ENCODE peak calls at places on chromosomes 13 and 19, in five cellular contexts. T is HTR-8/SVneo; P is activated naive CD8-positive, alpha-beta T cell treated with anti-CD3 and anti-CD28 coated beads, Interleukin-2, amount 50 U/mL, for 24 hours; B is AG09319; J is cardiac fibroblast. W is an unnamed sample.

GRCh38 chr13:108566413-108567170 is 62.8 kb upstream of the MYO16 start:
- DNase-seq in T (no peak), P (no peak), B (no peak), J (no peak), W (no peak)

GRCh38 chr19:294341-294818 is 3.2 kb upstream of the PLPP2 start:
- DNase-seq in T (no peak), P (no peak), B (no peak), J (no peak), W (no peak)

GRCh38 chr19:43692882-43693281 is 22.9 kb upstream of the PLAUR start:
- DNase-seq in T (no peak), P (no peak), B (no peak), J (no peak), W (no peak)

GRCh38 chr19:33273881-33274662 is 28.3 kb downstream of the CEBPA start:
- DNase-seq in T (peak), P (peak), B (peak), J (peak), W (peak)

GRCh38 chr13:90070837-90071525 is 1276.5 kb upstream of the MIR17HG start:
- DNase-seq in T (no peak), P (no peak), B (no peak), J (no peak), W (no peak)

GRCh38 chr13:98301721-98302120 is 124.7 kb upstream of the RNF113B start:
- DNase-seq in T (no peak), P (no peak), B (peak), J (no peak), W (no peak)

GRCh38 chr19:2527171-2527570 is 51.2 kb downstream of the GADD45B start:
- DNase-seq in T (no peak), P (no peak), B (no peak), J (no peak), W (no peak)

GRCh38 chr13:100818706-100819105 is 144.1 kb upstream of the TMTC4 start:
- DNase-seq in T (no peak), P (no peak), B (no peak), J (peak), W (no peak)

GRCh38 chr13:104011505-104012270 is 945.5 kb upstream of the SLC10A2 start:
- DNase-seq in T (no peak), P (no peak), B (no peak), J (peak), W (no peak)

GRCh38 chr19:10000171-10000826 is 10.0 kb downstream of the COL5A3 start:
- DNase-seq in T (peak), P (peak), B (no peak), J (peak), W (peak)

GRCh38 chr19:8022275-8022674 is 16.8 kb upstream of the ELAVL1 start:
- DNase-seq in T (no peak), P (no peak), B (no peak), J (no peak), W (no peak)

GRCh38 chr13:31951215-31951678 is 80.3 kb upstream of the FRY start:
- DNase-seq in T (no peak), P (peak), B (no peak), J (no peak), W (no peak)

GRCh38 chr19:33388817-33389573 is 15.5 kb downstream of the CEBPG start:
- DNase-seq in T (no peak), P (no peak), B (no peak), J (no peak), W (no peak)

GRCh38 chr19:41552558-41552957 is 23.4 kb upstream of the CEACAM21 start:
- DNase-seq in T (no peak), P (no peak), B (no peak), J (no peak), W (no peak)

GRCh38 chr19:51020988-51021651 is 1.6 kb upstream of the KLK10 start:
- DNase-seq in T (peak), P (no peak), B (no peak), J (peak), W (no peak)

GRCh38 chr19:860481-861098 is 1.1 kb downstream of the CFD start:
- DNase-seq in T (no peak), P (peak), B (peak), J (peak), W (no peak)

GRCh38 chr19:18208098-18208951 is 4.5 kb upstream of the RAB3A start:
- DNase-seq in T (no peak), P (peak), B (peak), J (peak), W (no peak)

GRCh38 chr13:77980592-77980991 is 62.0 kb upstream of the EDNRB start:
- DNase-seq in T (peak), P (no peak), B (peak), J (peak), W (no peak)

GRCh38 chr13:20702945-20703784 is at the start of gene IL17D:
- DNase-seq in T (no peak), P (peak), B (no peak), J (no peak), W (no peak)

GRCh38 chr13:64272681-64273080 is 2857.0 kb upstream of the PCDH20 start:
- DNase-seq in T (no peak), P (no peak), B (no peak), J (peak), W (no peak)

GRCh38 chr19:13920940-13921744 is 15.1 kb downstream of the CC2D1A start:
- DNase-seq in T (no peak), P (peak), B (no peak), J (peak), W (peak)

GRCh38 chr19:14577885-14578427 is 4.9 kb upstream of the CLEC17A start:
- DNase-seq in T (no peak), P (peak), B (no peak), J (no peak), W (no peak)

GRCh38 chr19:30420881-30421280 is 48.7 kb downstream of the ZNF536 start:
- DNase-seq in T (no peak), P (no peak), B (no peak), J (no peak), W (no peak)

GRCh38 chr13:75788494-75788991 is 152.4 kb downstream of the LMO7 start:
- DNase-seq in T (peak), P (no peak), B (peak), J (peak), W (peak)

GRCh38 chr13:30313307-30313706 is 6.0 kb upstream of the KATNAL1 start:
- DNase-seq in T (no peak), P (no peak), B (no peak), J (no peak), W (no peak)

GRCh38 chr19:47152632-47153031 is 22.0 kb downstream of the SAE1 start:
- DNase-seq in T (no peak), P (no peak), B (no peak), J (no peak), W (no peak)

GRCh38 chr19:33310606-33311325 is 8.4 kb upstream of the CEBPA start:
- DNase-seq in T (no peak), P (no peak), B (no peak), J (no peak), W (no peak)